ENCODE peak calls at places on chromosomes 4 and X, in seven cellular contexts. M is H1, O is SK-N-SH, V is GM12878, R is K562, X is HepG2, J is GM12891. E is an unnamed sample.

GRCh38 chrX:154457491-154458115 is 478 bp upstream of the PLXNA3 start:
- DNase-seq in M (peak), O (peak), V (no peak), R (peak), X (no peak), J (peak), E (peak)

GRCh38 chrX:154596290-154596929 is 11.5 kb downstream of the CTAG1A start:
- DNase-seq in M (peak), O (no peak), V (no peak), R (no peak), X (no peak), J (no peak), E (no peak)

GRCh38 chr4:9762823-9763475 is 18.5 kb upstream of the DRD5 start:
- DNase-seq in M (peak), O (peak), V (peak), R (peak), X (peak), J (peak), E (peak)

GRCh38 chr4:150037251-150037856 is 40.9 kb upstream of the DCLK2 start:
- DNase-seq in M (no peak), O (no peak), V (no peak), R (no peak), X (no peak), J (no peak), E (no peak)

GRCh38 chr4:72365981-72366380 is 203.0 kb downstream of the ADAMTS3 start:
- DNase-seq in M (no peak), O (no peak), V (no peak), R (no peak), X (no peak), J (no peak), E (no peak)

GRCh38 chr4:110510955-110511544 is 35.1 kb downstream of the ENPEP start:
- DNase-seq in M (no peak), O (peak), V (no peak), R (peak), X (peak), J (no peak), E (no peak)

GRCh38 chr4:147423229-147423628 is 57.7 kb upstream of the EDNRA start:
- DNase-seq in M (no peak), O (peak), V (no peak), R (no peak), X (no peak), J (no peak), E (no peak)

GRCh38 chrX:39661508-39661907 is 436.2 kb downstream of the BCOR start:
- DNase-seq in M (no peak), O (no peak), V (no peak), R (no peak), X (no peak), J (no peak), E (no peak)

GRCh38 chr4:139857021-139857420 is 191.4 kb downstream of the MGST2 start:
- DNase-seq in M (no peak), O (peak), V (no peak), R (no peak), X (peak), J (no peak), E (no peak)

GRCh38 chrX:41076742-41077141 is 8.5 kb upstream of the USP9X start:
- DNase-seq in M (no peak), O (no peak), V (no peak), R (no peak), X (no peak), J (no peak), E (no peak)

GRCh38 chrX:80749404-80749803 is 60.3 kb downstream of the BRWD3 start:
- DNase-seq in M (no peak), O (no peak), V (no peak), R (no peak), X (no peak), J (no peak), E (no peak)

GRCh38 chrX:80751456-80751855 is 58.2 kb downstream of the BRWD3 start:
- DNase-seq in M (no peak), O (no peak), V (no peak), R (no peak), X (no peak), J (no peak), E (no peak)

DNA sequence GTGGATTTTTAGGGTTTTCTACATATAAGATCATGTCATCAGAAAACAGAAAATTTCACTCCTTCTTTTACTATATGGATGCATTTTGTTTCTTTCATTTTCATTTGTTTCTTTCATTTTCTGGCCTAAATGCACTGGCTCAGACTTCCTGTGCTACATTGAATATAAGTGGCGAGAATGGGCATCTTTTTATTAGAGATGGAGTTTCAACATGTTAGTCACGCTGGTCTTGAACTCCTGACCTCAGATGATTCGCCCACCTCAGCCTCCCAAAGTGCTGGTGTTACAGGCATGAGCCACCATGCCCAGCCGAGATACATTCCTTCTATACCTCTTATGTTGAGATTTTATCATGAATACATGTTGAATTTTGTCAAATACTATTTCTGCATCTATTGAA is 61.8 kb downstream of the BRWD3 start:
- DNase-seq in M (no peak), O (no peak), V (no peak), R (no peak), X (no peak), J (no peak), E (no peak)
- TF ChIP-seq TAF1 in M (no peak), O (no peak), V (no peak), R (no peak), X (no peak), J (no peak), E (no peak)

GRCh38 chrX:11135483-11136185 is 24.5 kb downstream of the HCCS start:
- DNase-seq in M (no peak), O (no peak), V (no peak), R (no peak), X (no peak), J (no peak), E (no peak)
- TF ChIP-seq TAF1 in M (no peak), O (no peak), V (no peak), R (no peak), X (no peak), J (no peak), E (no peak)

GRCh38 chr4:182847543-182847942 is 69.6 kb downstream of the DCTD start:
- DNase-seq in M (no peak), O (no peak), V (no peak), R (no peak), X (no peak), J (no peak), E (no peak)
- TF ChIP-seq TAF1 in M (no peak), O (no peak), V (no peak), R (no peak), X (no peak), J (no peak), E (no peak)

DNA sequence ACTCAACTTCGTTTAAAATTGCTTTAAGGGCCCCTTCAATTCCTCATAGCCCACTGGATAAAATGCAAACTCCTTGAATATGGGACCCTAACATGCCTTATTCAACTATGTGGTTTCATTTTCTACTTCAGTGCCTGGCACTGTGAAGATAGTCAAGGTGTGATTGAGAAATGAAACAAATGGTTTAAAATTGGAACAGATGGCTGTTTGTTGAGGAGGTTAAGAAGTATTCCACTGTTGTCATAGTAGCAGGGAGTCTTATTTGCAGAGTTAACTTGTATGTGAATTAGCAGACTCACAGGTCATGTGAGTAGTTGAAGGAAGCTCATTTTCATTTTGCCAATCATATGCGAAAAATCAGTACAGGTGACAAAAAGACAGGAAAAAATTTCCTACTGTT is 593.3 kb downstream of the KCTD8 start:
- DNase-seq in M (no peak), O (no peak), V (no peak), R (no peak), X (no peak), J (no peak), E (no peak)
- TF ChIP-seq TAF1 in M (no peak), O (no peak), V (no peak), R (no peak), X (no peak), J (no peak), E (no peak)

DNA sequence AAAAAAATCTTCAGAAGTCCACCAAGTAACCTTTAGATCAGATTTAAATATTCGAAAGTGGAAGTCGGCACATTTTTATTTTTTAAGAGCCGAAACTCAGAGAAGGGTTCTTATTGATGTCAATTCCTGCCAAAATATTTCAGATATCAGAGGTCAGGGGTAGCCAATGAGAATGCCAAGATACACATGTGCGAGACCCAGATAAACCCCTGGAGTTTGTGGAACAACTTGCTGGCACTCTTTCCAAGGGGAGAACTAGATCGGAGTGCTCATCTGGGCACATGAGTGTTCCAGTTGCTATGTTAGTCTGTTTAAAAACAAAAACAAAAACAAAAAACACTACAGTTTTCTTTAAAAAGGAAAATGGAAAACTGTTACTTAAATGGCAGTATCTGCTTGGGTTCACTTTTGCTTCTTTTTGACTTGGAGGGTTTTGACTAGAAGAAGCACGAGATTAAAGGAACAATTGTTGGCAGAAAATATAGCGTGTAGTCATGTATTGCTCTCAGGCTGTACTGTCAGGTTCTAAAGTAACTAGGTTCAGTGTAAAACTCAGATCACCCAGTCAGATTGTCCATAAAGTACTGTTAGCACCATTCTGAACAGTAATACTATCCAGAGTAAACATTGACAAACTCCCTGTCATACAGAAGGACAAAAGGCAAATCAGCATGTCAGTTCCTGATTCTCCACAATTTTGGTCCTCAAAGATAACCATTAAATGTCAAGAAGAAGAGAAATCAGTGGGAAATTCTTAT is 188.0 kb upstream of the PACRGL start:
- DNase-seq in M (no peak), O (no peak), V (no peak), R (no peak), X (no peak), J (no peak), E (no peak)
- TF ChIP-seq TAF1 in M (no peak), O (no peak), V (no peak), R (no peak), X (no peak), J (no peak), E (no peak)

DNA sequence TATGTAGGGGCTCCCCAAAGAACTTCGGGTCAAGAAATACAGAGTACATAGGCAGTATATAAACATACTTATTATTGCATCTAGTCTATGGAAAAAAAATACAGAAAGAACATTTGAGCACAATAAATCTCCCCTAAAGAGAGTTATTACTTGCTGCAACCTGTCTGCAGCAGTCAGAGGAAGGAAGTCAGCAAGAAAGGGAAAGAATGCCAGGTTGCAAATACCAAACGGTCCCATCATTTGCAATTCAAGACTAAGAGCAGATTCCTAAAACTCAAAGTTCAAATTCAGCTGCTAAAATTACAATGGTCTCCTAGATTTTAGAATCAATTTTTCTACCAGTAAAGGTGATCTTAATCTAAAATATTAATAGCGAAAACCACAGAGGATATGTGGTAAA is 236.2 kb upstream of the NUDT6 start:
- DNase-seq in M (no peak), O (no peak), V (no peak), R (no peak), X (no peak), J (no peak), E (no peak)
- TF ChIP-seq TAF1 in M (no peak), O (no peak), V (no peak), R (no peak), X (no peak), J (no peak), E (no peak)

DNA sequence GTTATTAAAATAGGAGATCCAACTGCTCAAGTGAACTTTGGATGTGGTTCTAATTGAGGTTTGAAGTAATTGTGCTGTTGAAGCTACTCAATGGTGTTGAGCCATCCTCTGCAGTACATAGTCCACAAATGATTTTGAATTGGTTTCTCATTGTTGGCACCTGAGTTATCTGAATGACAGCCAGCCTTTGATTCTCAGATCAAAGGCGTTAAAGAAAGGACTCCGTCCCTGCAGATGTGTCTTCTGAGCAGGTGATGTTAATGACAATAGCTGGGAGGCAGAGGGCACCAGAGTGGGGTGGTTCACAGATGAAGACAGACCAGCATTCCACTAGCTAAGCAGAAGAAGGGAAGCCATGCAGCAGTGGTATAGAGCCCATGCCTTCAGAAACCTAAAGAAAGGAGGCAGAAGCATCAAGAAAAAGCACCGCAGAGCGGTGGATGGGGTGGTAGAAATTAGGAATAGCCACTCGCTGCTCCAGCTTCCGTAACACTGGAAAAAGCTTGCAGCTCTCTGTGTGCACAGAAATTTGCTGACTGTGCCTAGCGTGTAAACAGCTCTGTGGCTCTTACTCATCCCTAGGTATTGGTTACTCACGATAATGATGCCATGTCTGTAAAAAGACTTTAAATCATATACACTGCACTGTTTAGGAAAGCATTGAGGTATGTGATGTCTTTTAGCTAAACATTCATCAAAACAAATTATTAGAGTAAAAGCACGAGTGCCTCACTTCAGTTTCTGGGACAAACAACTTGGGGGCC is 79.2 kb upstream of the CLCN4 start:
- DNase-seq in M (no peak), O (no peak), V (no peak), R (no peak), X (peak), J (no peak), E (no peak)
- TF ChIP-seq TAF1 in M (no peak), O (no peak), V (no peak), R (no peak), X (no peak), J (no peak), E (no peak)

E was measured in GM12892.